ENCODE peak calls at places on chromosomes 3 and 15, in ten cellular contexts. K is AG20443, W is fibroblast of mammary gland, J is activated T-cell treated with anti-CD3 and anti-CD28 coated beads for 1 hour, L is Caki2, R is cardiac fibroblast, A is foreskin fibroblast, Y is fibroblast of the conjunctiva, S is NCI-H460, D is lung. F is an unnamed sample.

GRCh38 chr3:35900079-35900478 is 260.8 kb downstream of the ARPP21 start:
- DNase-seq in K (no peak), W (no peak), J (no peak), L (no peak), R (no peak), A (no peak), Y (no peak), S (no peak), D (no peak), F (no peak)

GRCh38 chr3:192719964-192720363 is 7.4 kb downstream of the FGF12 start:
- DNase-seq in K (no peak), W (no peak), J (no peak), L (no peak), R (no peak), A (no peak), Y (no peak), S (no peak), D (no peak), F (no peak)

GRCh38 chr15:29102911-29103824 is 166.5 kb downstream of the NSMCE3 start:
- DNase-seq in K (peak; percentile 57), W (peak; percentile 44), J (no peak), L (no peak), R (peak; percentile 18), A (peak; percentile 28), Y (no peak), S (no peak), D (no peak), F (no peak)

GRCh38 chr15:89171136-89172072 is 50.0 kb downstream of the RLBP1 start:
- DNase-seq in K (peak; percentile 64), W (peak; percentile 50), J (peak; percentile 6), L (peak; percentile 33), R (peak; percentile 59), A (peak; percentile 10), Y (no peak), S (peak; percentile 62), D (peak; percentile 64), F (peak; percentile 6)

GRCh38 chr3:61926913-61927312 is 365.5 kb downstream of the PTPRG start:
- DNase-seq in K (peak; percentile 45), W (peak; percentile 64), J (no peak), L (no peak), R (peak; percentile 64), A (peak; percentile 63), Y (peak; percentile 50), S (no peak), D (no peak), F (no peak)

GRCh38 chr15:92533298-92533697 is 122.3 kb downstream of the FAM174B start:
- DNase-seq in K (no peak), W (no peak), J (no peak), L (no peak), R (no peak), A (no peak), Y (no peak), S (no peak), D (peak; percentile 23), F (no peak)

GRCh38 chr15:41501961-41502786 is 8.5 kb downstream of the ITPKA start:
- DNase-seq in K (no peak), W (no peak), J (no peak), L (no peak), R (no peak), A (no peak), Y (no peak), S (no peak), D (no peak), F (no peak)

GRCh38 chr15:85330941-85331588 is 49.3 kb upstream of the AKAP13 start:
- DNase-seq in K (peak; percentile 80), W (peak; percentile 97), J (peak; percentile 47), L (no peak), R (peak; percentile 96), A (peak; percentile 95), Y (peak; percentile 93), S (peak; percentile 81), D (peak; percentile 95), F (peak; percentile 32)

GRCh38 chr3:79414821-79415220 is 353.0 kb downstream of the ROBO1 start:
- DNase-seq in K (peak; percentile 29), W (peak; percentile 80), J (no peak), L (no peak), R (peak; percentile 74), A (peak; percentile 60), Y (peak; percentile 85), S (no peak), D (peak; percentile 57), F (no peak)

GRCh38 chr15:44092221-44092620 is 102.8 kb downstream of the FRMD5 start:
- DNase-seq in K (peak; percentile 33), W (peak; percentile 79), J (no peak), L (no peak), R (peak; percentile 83), A (peak; percentile 28), Y (no peak), S (no peak), D (no peak), F (no peak)

GRCh38 chr3:172085557-172085895 is 46.1 kb downstream of the FNDC3B start:
- DNase-seq in K (no peak), W (no peak), J (no peak), L (no peak), R (no peak), A (no peak), Y (no peak), S (no peak), D (no peak), F (no peak)

F was measured in T follicular helper cell.